ENCODE peak calls at places on chromosomes 16 and 17, in five cellular contexts. One of them, this sample, is unnamed.

GRCh38 chr16:73713817-73714495 is 582.7 kb upstream of the PSMD7 start:
- DNase-seq in HCT116: peak; percentile 27
- DNase-seq in brain microvascular endothelial cell: peak; percentile 26
- DNase-seq in cardiac muscle cell: peak; percentile 52
- DNase-seq in AG04450: no peak
- DNase-seq in this sample: peak; percentile 8

GRCh38 chr16:3654249-3654991 is at the start of gene DNASE1:
- DNase-seq in brain microvascular endothelial cell: peak; percentile 28
- DNase-seq in AG04450: no peak
- DNase-seq in HCT116: peak; percentile 47
- DNase-seq in cardiac muscle cell: peak; percentile 81
- DNase-seq in this sample: peak; percentile 7

GRCh38 chr17:5758651-5759050 is 174.3 kb upstream of the NLRP1 start:
- DNase-seq in HCT116: peak; percentile 83
- DNase-seq in brain microvascular endothelial cell: peak; percentile 35
- DNase-seq in cardiac muscle cell: no peak
- DNase-seq in AG04450: no peak
- DNase-seq in this sample: no peak

GRCh38 chr17:5220074-5220473 is 14.6 kb downstream of the SCIMP start:
- DNase-seq in HCT116: no peak
- DNase-seq in brain microvascular endothelial cell: no peak
- DNase-seq in AG04450: no peak
- DNase-seq in cardiac muscle cell: no peak
- DNase-seq in this sample: no peak

GRCh38 chr17:15091825-15092224 is 173.3 kb downstream of the PMP22 start:
- DNase-seq in cardiac muscle cell: no peak
- DNase-seq in AG04450: no peak
- DNase-seq in HCT116: peak; percentile 3
- DNase-seq in brain microvascular endothelial cell: no peak
- DNase-seq in this sample: no peak

GRCh38 chr17:50626037-50626574 is 8.6 kb upstream of the ABCC3 start:
- DNase-seq in brain microvascular endothelial cell: peak; percentile 51
- DNase-seq in HCT116: peak; percentile 58
- DNase-seq in AG04450: peak; percentile 37
- DNase-seq in cardiac muscle cell: peak; percentile 86
- DNase-seq in this sample: peak; percentile 2

GRCh38 chr17:66468241-66469087 is 166.1 kb downstream of the PRKCA start:
- DNase-seq in HCT116: no peak
- DNase-seq in AG04450: no peak
- DNase-seq in cardiac muscle cell: no peak
- DNase-seq in brain microvascular endothelial cell: no peak
- DNase-seq in this sample: no peak

GRCh38 chr16:28182183-28182582 is 29.6 kb downstream of the XPO6 start:
- DNase-seq in cardiac muscle cell: no peak
- DNase-seq in brain microvascular endothelial cell: peak; percentile 49
- DNase-seq in AG04450: no peak
- DNase-seq in HCT116: no peak
- DNase-seq in this sample: no peak

GRCh38 chr17:1890758-1891450 is 61.1 kb downstream of the RPA1 start:
- DNase-seq in cardiac muscle cell: no peak
- DNase-seq in AG04450: no peak
- DNase-seq in HCT116: no peak
- DNase-seq in brain microvascular endothelial cell: no peak
- DNase-seq in this sample: no peak

DNA sequence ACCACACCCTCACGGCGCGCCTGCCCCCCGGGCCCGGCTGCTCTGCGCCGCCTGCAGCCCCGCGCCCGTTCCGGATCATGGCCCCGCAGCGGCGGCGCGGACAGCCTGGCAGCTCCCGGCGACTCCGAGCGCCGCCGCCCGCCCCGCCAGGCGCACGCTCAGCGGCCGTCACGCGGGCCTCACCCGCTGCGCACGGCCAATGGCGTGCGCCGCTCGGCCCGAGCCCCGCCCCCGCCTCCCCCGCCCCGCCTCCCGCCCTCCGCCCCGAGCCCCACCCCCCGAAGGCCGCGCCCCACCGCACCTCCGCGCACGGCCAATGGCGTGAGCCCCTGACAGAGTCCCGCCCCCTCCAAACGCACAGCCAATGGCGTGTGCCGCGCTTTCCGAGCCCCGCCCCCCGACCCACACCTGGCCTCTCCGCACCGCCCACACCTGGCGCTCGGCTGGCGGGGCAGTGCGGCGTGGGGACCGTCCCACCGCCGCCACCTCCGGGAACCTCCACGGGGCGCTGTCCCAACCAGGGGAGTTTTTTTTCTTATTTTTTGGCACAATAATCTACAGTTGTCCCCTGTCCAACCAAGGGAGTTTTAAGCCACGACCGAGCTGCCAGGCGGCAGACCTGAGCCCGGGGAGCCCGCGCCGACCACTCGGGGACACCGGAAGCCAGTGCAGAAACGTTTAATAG is at the start of gene PCYT2:
- DNase-seq in AG04450: peak; percentile 42
- DNase-seq in HCT116: peak; percentile 90
- DNase-seq in brain microvascular endothelial cell: peak; percentile 62
- DNase-seq in cardiac muscle cell: peak; percentile 95
- DNase-seq in this sample: peak; percentile 17
- TF ChIP-seq CTCF in AG04450: no peak
- TF ChIP-seq CTCF in HCT116: no peak
- TF ChIP-seq CTCF in brain microvascular endothelial cell: no peak
- TF ChIP-seq CTCF in cardiac muscle cell: no peak
- TF ChIP-seq CTCF in this sample: no peak

GRCh38 chr17:42772945-42773289 is 332 bp upstream of the VPS25 start:
- DNase-seq in cardiac muscle cell: no peak
- DNase-seq in brain microvascular endothelial cell: no peak
- DNase-seq in AG04450: no peak
- DNase-seq in HCT116: no peak
- DNase-seq in this sample: no peak

GRCh38 chr17:42773290-42774035 is at the start of gene VPS25:
- DNase-seq in HCT116: peak; percentile 75
- DNase-seq in AG04450: peak; percentile 55
- DNase-seq in cardiac muscle cell: peak; percentile 83
- DNase-seq in brain microvascular endothelial cell: peak; percentile 68
- DNase-seq in this sample: peak; percentile 43

GRCh38 chr17:42775534-42776098 is 2.4 kb downstream of the VPS25 start:
- DNase-seq in brain microvascular endothelial cell: peak; percentile 84
- DNase-seq in AG04450: no peak
- DNase-seq in HCT116: no peak
- DNase-seq in cardiac muscle cell: no peak
- DNase-seq in this sample: no peak

GRCh38 chr17:42778570-42778969 is 1.8 kb upstream of the WNK4 start:
- DNase-seq in AG04450: no peak
- DNase-seq in cardiac muscle cell: no peak
- DNase-seq in HCT116: no peak
- DNase-seq in brain microvascular endothelial cell: no peak
- DNase-seq in this sample: no peak

GRCh38 chr17:42774066-42774750 is 959 bp downstream of the VPS25 start:
- DNase-seq in AG04450: no peak
- DNase-seq in brain microvascular endothelial cell: no peak
- DNase-seq in cardiac muscle cell: no peak
- DNase-seq in HCT116: no peak
- DNase-seq in this sample: no peak
- H3K4me3 ChIP-seq in AG04450: peak overlapping the region; percentile 97
- H3K4me3 ChIP-seq in brain microvascular endothelial cell: peak overlapping the region; percentile 94
- H3K4me3 ChIP-seq in cardiac muscle cell: peak overlapping the region; percentile 69
- H3K4me3 ChIP-seq in HCT116: peak overlapping the region; percentile 99
- H3K4me3 ChIP-seq in this sample: peak overlapping the region; percentile 96

GRCh38 chr16:84144859-84145639 is at the start of the genes DNAAF1 and HSDL1:
- DNase-seq in AG04450: peak; percentile 45
- DNase-seq in cardiac muscle cell: peak; percentile 94
- DNase-seq in HCT116: peak; percentile 71
- DNase-seq in brain microvascular endothelial cell: peak; percentile 72
- DNase-seq in this sample: peak; percentile 13
- TF ChIP-seq CTCF in AG04450: no peak
- TF ChIP-seq CTCF in cardiac muscle cell: no peak
- TF ChIP-seq CTCF in HCT116: no peak
- TF ChIP-seq CTCF in brain microvascular endothelial cell: no peak
- TF ChIP-seq CTCF in this sample: no peak

DNA sequence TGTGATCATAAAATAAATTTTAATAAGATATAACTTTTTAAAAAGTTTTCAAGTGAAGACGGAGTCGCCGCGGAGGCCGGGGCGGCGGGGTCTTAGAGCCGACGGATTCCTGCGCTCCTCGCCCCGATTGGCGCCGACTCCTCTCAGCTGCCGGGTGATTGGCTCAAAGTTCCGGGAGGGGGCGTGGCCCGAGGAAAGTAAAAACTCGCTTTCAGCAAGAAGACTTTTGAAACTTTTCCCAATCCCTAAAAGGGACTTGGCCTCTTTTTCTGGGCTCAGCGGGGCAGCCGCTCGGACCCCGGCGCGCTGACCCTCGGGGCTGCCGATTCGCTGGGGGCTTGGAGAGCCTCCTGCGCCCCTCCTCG is at the start of gene FOXC2:
- DNase-seq in cardiac muscle cell: peak; percentile 95
- DNase-seq in HCT116: no peak
- DNase-seq in brain microvascular endothelial cell: peak; percentile 95
- DNase-seq in AG04450: peak; percentile 81
- DNase-seq in this sample: peak; percentile 85
- H3K4me3 ChIP-seq in cardiac muscle cell: peak within 1 kb of the TSS; percentile 76
- H3K4me3 ChIP-seq in HCT116: no peak within 1 kb of the TSS
- H3K4me3 ChIP-seq in brain microvascular endothelial cell: peak within 1 kb of the TSS; percentile 93
- H3K4me3 ChIP-seq in AG04450: peak within 1 kb of the TSS; percentile 88
- H3K4me3 ChIP-seq in this sample: peak within 1 kb of the TSS; percentile 88

GRCh38 chr17:40613755-40614154 is 33.9 kb downstream of the SMARCE1 start:
- DNase-seq in HCT116: no peak
- DNase-seq in AG04450: no peak
- DNase-seq in cardiac muscle cell: no peak
- DNase-seq in brain microvascular endothelial cell: no peak
- DNase-seq in this sample: no peak

GRCh38 chr17:40615989-40616476 is 31.6 kb downstream of the SMARCE1 start:
- DNase-seq in cardiac muscle cell: no peak
- DNase-seq in AG04450: no peak
- DNase-seq in HCT116: no peak
- DNase-seq in brain microvascular endothelial cell: no peak
- DNase-seq in this sample: no peak

GRCh38 chr17:40616592-40616991 is 31.0 kb downstream of the SMARCE1 start:
- DNase-seq in cardiac muscle cell: no peak
- DNase-seq in AG04450: no peak
- DNase-seq in brain microvascular endothelial cell: no peak
- DNase-seq in HCT116: no peak
- DNase-seq in this sample: no peak

GRCh38 chr17:40614431-40615294 is 33.0 kb downstream of the SMARCE1 start:
- DNase-seq in brain microvascular endothelial cell: no peak
- DNase-seq in cardiac muscle cell: no peak
- DNase-seq in HCT116: no peak
- DNase-seq in AG04450: no peak
- DNase-seq in this sample: no peak

DNA sequence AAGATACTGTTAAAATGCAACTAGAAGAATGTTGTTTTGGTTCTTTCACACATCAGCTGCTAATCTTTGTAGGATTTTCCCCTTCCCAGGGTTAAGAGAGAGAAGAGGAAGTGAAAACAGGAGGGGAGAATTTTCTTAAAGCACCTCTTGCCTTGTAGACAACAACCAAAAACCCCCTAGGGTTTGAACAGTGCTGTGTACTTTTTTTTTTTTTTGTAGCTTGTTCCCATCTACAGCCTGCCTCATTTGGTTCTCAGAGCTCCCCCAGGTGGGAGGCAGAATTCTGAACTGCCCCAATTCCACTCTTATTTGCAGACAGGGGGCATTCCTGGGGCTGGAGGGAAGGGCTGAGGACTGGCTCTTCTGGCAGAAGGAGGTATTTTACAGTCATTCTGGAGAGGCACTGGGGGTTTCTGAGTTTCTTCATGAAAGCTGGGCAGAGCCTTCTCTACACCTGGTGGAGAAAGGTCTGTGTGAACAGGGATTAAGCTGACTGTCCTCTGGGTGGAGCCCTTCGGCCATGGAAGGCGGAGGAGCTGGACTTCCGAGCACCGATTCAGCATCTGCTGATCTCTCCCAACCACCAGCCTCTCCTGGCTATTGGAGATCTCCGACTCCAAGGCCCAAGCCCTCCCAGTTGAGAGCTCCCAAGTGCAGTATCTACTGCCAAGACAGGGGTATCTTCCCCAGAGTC is 32.2 kb downstream of the SMARCE1 start:
- DNase-seq in AG04450: no peak
- DNase-seq in HCT116: peak; percentile 69
- DNase-seq in cardiac muscle cell: peak; percentile 66
- DNase-seq in brain microvascular endothelial cell: peak; percentile 22
- DNase-seq in this sample: no peak
- TF ChIP-seq CTCF in AG04450: peak; percentile 52
- TF ChIP-seq CTCF in HCT116: peak; percentile 95
- TF ChIP-seq CTCF in cardiac muscle cell: peak; percentile 54
- TF ChIP-seq CTCF in brain microvascular endothelial cell: peak; percentile 72
- TF ChIP-seq CTCF in this sample: peak; percentile 52

GRCh38 chr17:57643062-57643461 is 102.0 kb downstream of the CCDC182 start:
- DNase-seq in AG04450: no peak
- DNase-seq in brain microvascular endothelial cell: no peak
- DNase-seq in cardiac muscle cell: no peak
- DNase-seq in HCT116: no peak
- DNase-seq in this sample: no peak

GRCh38 chr17:57644311-57644710 is 100.8 kb downstream of the CCDC182 start:
- DNase-seq in AG04450: no peak
- DNase-seq in HCT116: no peak
- DNase-seq in brain microvascular endothelial cell: no peak
- DNase-seq in cardiac muscle cell: no peak
- DNase-seq in this sample: no peak

GRCh38 chr17:57639381-57639780 is 105.7 kb downstream of the CCDC182 start:
- DNase-seq in HCT116: no peak
- DNase-seq in brain microvascular endothelial cell: no peak
- DNase-seq in cardiac muscle cell: no peak
- DNase-seq in AG04450: no peak
- DNase-seq in this sample: no peak

GRCh38 chr17:57640079-57640478 is 105.0 kb downstream of the CCDC182 start:
- DNase-seq in cardiac muscle cell: no peak
- DNase-seq in brain microvascular endothelial cell: no peak
- DNase-seq in AG04450: no peak
- DNase-seq in HCT116: no peak
- DNase-seq in this sample: no peak

GRCh38 chr17:57641761-57642160 is 103.3 kb downstream of the CCDC182 start:
- DNase-seq in HCT116: no peak
- DNase-seq in AG04450: no peak
- DNase-seq in brain microvascular endothelial cell: no peak
- DNase-seq in cardiac muscle cell: no peak
- DNase-seq in this sample: no peak
- H3K4me3 ChIP-seq in HCT116: no peak overlapping the region
- H3K4me3 ChIP-seq in AG04450: no peak overlapping the region
- H3K4me3 ChIP-seq in brain microvascular endothelial cell: no peak overlapping the region
- H3K4me3 ChIP-seq in cardiac muscle cell: no peak overlapping the region
- H3K4me3 ChIP-seq in this sample: no peak overlapping the region

GRCh38 chr17:8117980-8118768 is at the start of gene ALOXE3:
- DNase-seq in HCT116: peak; percentile 84
- DNase-seq in AG04450: no peak
- DNase-seq in brain microvascular endothelial cell: peak; percentile 59
- DNase-seq in cardiac muscle cell: no peak
- DNase-seq in this sample: no peak
- TF ChIP-seq CTCF in HCT116: no peak
- TF ChIP-seq CTCF in AG04450: no peak
- TF ChIP-seq CTCF in brain microvascular endothelial cell: no peak
- TF ChIP-seq CTCF in cardiac muscle cell: no peak
- TF ChIP-seq CTCF in this sample: no peak

This sample was measured in AG09309.